ENCODE peak calls at places on chromosome 14, in five cellular contexts. E, F, M, A and C are unnamed samples.

GRCh38 chr14:32561520-32561919 is 232.4 kb downstream of the AKAP6 start:
- DNase-seq in F (no peak), M (no peak), A (no peak), E (peak; percentile 50), C (peak; percentile 25)

GRCh38 chr14:89540009-89540829 is 123.2 kb upstream of the FOXN3 start:
- DNase-seq in F (peak; percentile 89), M (no peak), E (peak; percentile 38), A (no peak), C (no peak)

GRCh38 chr14:96751505-96751904 is 45.7 kb upstream of the VRK1 start:
- DNase-seq in E (no peak), M (no peak), A (no peak), F (no peak), C (no peak)

GRCh38 chr14:21056520-21057163 is 980 bp upstream of the RNASE8 start:
- DNase-seq in E (no peak), F (no peak), M (no peak), A (no peak), C (no peak)

GRCh38 chr14:68552597-68552996 is 240.3 kb downstream of the ZFP36L1 start:
- DNase-seq in F (no peak), A (no peak), E (peak; percentile 20), M (no peak), C (no peak)

GRCh38 chr14:52325126-52325525 is 11.0 kb downstream of the PTGER2 start:
- DNase-seq in M (peak; percentile 92), A (no peak), F (no peak), E (peak; percentile 25), C (no peak)

GRCh38 chr14:101082436-101083384 is 179.2 kb upstream of the RTL1 start:
- DNase-seq in E (no peak), F (no peak), M (no peak), A (no peak), C (no peak)

GRCh38 chr14:33357225-33358010 is 418.7 kb downstream of the NPAS3 start:
- DNase-seq in M (no peak), E (no peak), A (no peak), F (no peak), C (no peak)

GRCh38 chr14:75132374-75133086 is 5.7 kb upstream of the NEK9 start:
- DNase-seq in F (peak; percentile 69), A (peak; percentile 37), M (peak; percentile 66), E (peak; percentile 74), C (peak; percentile 38)

GRCh38 chr14:55092326-55092725 is 36.7 kb upstream of the LGALS3 start:
- DNase-seq in F (no peak), E (no peak), M (no peak), A (no peak), C (no peak)

GRCh38 chr14:102484316-102484715 is 25.3 kb downstream of the ANKRD9 start:
- DNase-seq in M (no peak), F (no peak), A (no peak), E (no peak), C (no peak)

GRCh38 chr14:65336191-65336591 is 76.3 kb upstream of the FUT8 start:
- DNase-seq in A (no peak), F (no peak), M (no peak), E (peak; percentile 73), C (no peak)

GRCh38 chr14:35909675-35910074 is 83.5 kb downstream of the BRMS1L start:
- DNase-seq in M (no peak), F (no peak), A (no peak), E (no peak), C (no peak)

GRCh38 chr14:59632381-59632780 is 55.8 kb upstream of the CCDC175 start:
- DNase-seq in E (peak; percentile 6), F (peak; percentile 20), A (peak; percentile 31), M (no peak), C (peak; percentile 39)

GRCh38 chr14:84209021-84209420 is 1320.9 kb upstream of the FLRT2 start:
- DNase-seq in A (no peak), M (no peak), E (no peak), F (no peak), C (no peak)

GRCh38 chr14:30191639-30192279 is 264.1 kb upstream of the PRKD1 start:
- DNase-seq in E (peak; percentile 47), F (no peak), M (no peak), A (no peak), C (no peak)

GRCh38 chr14:95025941-95026340 is 131.4 kb downstream of the DICER1 start:
- DNase-seq in A (no peak), F (no peak), E (no peak), M (no peak), C (no peak)
- TF ChIP-seq CTCF in A (no peak), F (no peak), E (no peak), M (no peak), C (no peak)

GRCh38 chr14:104589338-104590195 is 10.0 kb downstream of the C14orf180 start:
- DNase-seq in A (no peak), F (no peak), M (no peak), E (no peak), C (no peak)

GRCh38 chr14:104590240-104590965 is 10.8 kb downstream of the C14orf180 start:
- DNase-seq in F (no peak), M (no peak), E (no peak), A (no peak), C (no peak)

GRCh38 chr14:104591506-104592291 is 12.1 kb downstream of the C14orf180 start:
- DNase-seq in A (no peak), E (no peak), F (no peak), M (no peak), C (no peak)

GRCh38 chr14:104592292-104592672 is 12.3 kb downstream of the TMEM179 start:
- DNase-seq in E (no peak), F (no peak), M (no peak), A (no peak), C (no peak)

DNA sequence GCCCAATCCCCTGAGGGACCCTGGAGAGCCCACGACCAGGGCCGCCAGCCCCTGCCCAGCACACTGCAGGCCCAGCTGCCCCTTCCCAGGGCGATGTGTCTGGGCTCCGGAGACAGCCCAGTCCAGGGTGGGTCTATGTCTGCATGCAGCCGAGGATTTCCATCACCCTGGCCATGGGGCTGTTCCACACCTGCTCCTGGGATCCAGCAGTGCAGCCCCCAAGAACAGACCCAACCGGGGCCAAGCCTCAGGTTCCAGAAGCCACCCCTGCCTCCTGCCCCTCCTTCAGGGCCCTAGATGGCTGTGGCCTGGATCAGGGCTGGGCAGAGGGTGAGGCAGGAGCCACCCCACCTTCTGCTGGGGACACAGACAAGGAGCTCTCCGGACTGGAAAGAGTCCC is 11.5 kb downstream of the C14orf180 start:
- DNase-seq in F (no peak), A (no peak), M (no peak), E (no peak), C (no peak)
- TF ChIP-seq BHLHE40 in F (no peak), A (no peak), M (no peak), E (no peak), C (no peak)

GRCh38 chr14:50396636-50397460 is at the start of gene CDKL1:
- DNase-seq in E (peak; percentile 70), M (no peak), F (peak; percentile 32), A (peak; percentile 72), C (peak; percentile 43)
- TF ChIP-seq POLR2A in E (no peak), M (peak; percentile 80), F (no peak), A (peak; percentile 7), C (peak; percentile 86)

GRCh38 chr14:76844223-76844622 is 18.0 kb downstream of the LRRC74A start:
- DNase-seq in F (no peak), A (peak; percentile 11), E (peak; percentile 29), M (no peak), C (peak; percentile 29)
- TF ChIP-seq CTCF in F (no peak), A (no peak), E (no peak), M (peak; percentile 26), C (no peak)

GRCh38 chr14:99281396-99281795 is 9.4 kb upstream of the BCL11B start:
- DNase-seq in M (no peak), F (no peak), E (no peak), A (no peak), C (no peak)
- TF ChIP-seq BHLHE40 in M (no peak), F (no peak), E (no peak), A (no peak), C (no peak)

GRCh38 chr14:61752626-61753025 is 9.6 kb upstream of the SNAPC1 start:
- DNase-seq in M (peak; percentile 60), F (no peak), A (no peak), E (peak; percentile 61), C (no peak)

GRCh38 chr14:61749264-61749663 is 13.0 kb upstream of the SNAPC1 start:
- DNase-seq in F (no peak), E (peak; percentile 37), M (no peak), A (peak; percentile 17), C (peak; percentile 53)

GRCh38 chr14:61749867-61750266 is 12.4 kb upstream of the SNAPC1 start:
- DNase-seq in A (peak; percentile 44), F (peak; percentile 45), M (no peak), E (no peak), C (peak; percentile 65)

GRCh38 chr14:61751475-61751989 is 10.7 kb upstream of the SNAPC1 start:
- DNase-seq in A (no peak), F (no peak), E (no peak), M (no peak), C (no peak)

DNA sequence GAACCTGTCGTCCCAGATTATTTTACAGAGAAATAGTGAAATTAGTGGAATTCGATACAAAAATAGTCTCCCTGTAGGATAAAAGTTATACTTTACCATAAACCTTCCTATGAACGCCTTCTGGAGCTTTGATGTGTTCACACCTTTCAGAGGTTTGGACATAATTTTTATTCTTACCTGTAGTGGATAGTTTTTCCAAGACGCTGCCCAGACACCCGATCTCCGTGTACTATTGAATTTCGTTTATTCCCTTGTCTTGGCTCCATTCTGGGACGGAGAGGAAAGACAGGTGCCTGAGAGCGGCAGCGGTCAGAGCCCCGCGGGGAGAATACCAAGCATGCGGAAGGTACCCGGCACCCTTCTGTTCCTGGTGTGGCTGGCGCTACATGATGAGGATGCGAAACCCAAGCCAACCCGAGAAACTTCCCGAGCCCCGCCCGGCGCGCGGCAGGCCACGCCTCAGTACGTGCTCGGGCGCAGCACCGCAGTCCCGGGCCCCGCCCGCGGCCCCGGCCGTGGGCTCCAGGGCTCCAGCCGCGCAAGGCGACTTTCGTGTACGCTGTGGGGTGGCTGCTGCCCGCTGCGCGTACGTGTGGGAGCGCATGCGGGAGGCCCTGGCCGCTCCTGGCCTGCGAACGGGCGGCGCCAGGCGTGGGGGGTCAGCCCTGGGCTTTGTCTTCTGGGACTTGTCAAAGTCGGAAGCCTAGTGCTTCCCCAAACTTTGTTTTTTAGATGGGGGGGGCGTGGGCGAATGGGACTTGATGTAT is 11.3 kb upstream of the SNAPC1 start:
- DNase-seq in M (peak; percentile 83), F (no peak), A (peak; percentile 85), E (peak; percentile 59), C (peak; percentile 76)
- TF ChIP-seq POLR2A in M (peak; percentile 85), F (no peak), A (peak; percentile 55), E (no peak), C (peak; percentile 63)

GRCh38 chr14:73741386-73741875 is 27.2 kb upstream of the PNMA1 start:
- DNase-seq in F (peak; percentile 61), M (no peak), E (peak; percentile 66), A (peak; percentile 93), C (no peak)
- TF ChIP-seq CTCF in F (peak; percentile 19), M (no peak), E (peak; percentile 9), A (peak; percentile 15), C (no peak)